ENCODE peak calls at places on chromosome 20, in eight cellular contexts. One of them, this sample, is unnamed.

GRCh38 chr20:24146231-24146634 is 157.7 kb upstream of the GGTLC1 start:
- DNase-seq in heart right ventricle: no peak
- DNase-seq in HFF-Myc: no peak
- DNase-seq in upper lobe of right lung: no peak
- DNase-seq in pancreas: no peak
- DNase-seq in sigmoid colon: no peak
- DNase-seq in CD8-positive, alpha-beta T cell: no peak
- DNase-seq in fibroblast of lung: no peak
- DNase-seq in this sample: no peak

GRCh38 chr20:48923149-48923718 is 1.7 kb downstream of the ARFGEF2 start:
- DNase-seq in heart right ventricle: no peak
- DNase-seq in HFF-Myc: no peak
- DNase-seq in upper lobe of right lung: no peak
- DNase-seq in pancreas: no peak
- DNase-seq in sigmoid colon: no peak
- DNase-seq in CD8-positive, alpha-beta T cell: no peak
- DNase-seq in fibroblast of lung: no peak
- DNase-seq in this sample: no peak

GRCh38 chr20:1651268-1651667 is 6.3 kb downstream of the SIRPG start:
- DNase-seq in heart right ventricle: no peak
- DNase-seq in HFF-Myc: no peak
- DNase-seq in upper lobe of right lung: no peak
- DNase-seq in pancreas: no peak
- DNase-seq in sigmoid colon: no peak
- DNase-seq in CD8-positive, alpha-beta T cell: no peak
- DNase-seq in fibroblast of lung: no peak
- DNase-seq in this sample: no peak

GRCh38 chr20:574297-574942 is 30.8 kb upstream of the CSNK2A1 start:
- DNase-seq in heart right ventricle: peak; percentile 59
- DNase-seq in HFF-Myc: no peak
- DNase-seq in upper lobe of right lung: no peak
- DNase-seq in pancreas: no peak
- DNase-seq in sigmoid colon: no peak
- DNase-seq in CD8-positive, alpha-beta T cell: no peak
- DNase-seq in fibroblast of lung: no peak
- DNase-seq in this sample: no peak

GRCh38 chr20:34088871-34089479 is 23.1 kb downstream of the EIF2S2 start:
- DNase-seq in heart right ventricle: no peak
- DNase-seq in HFF-Myc: no peak
- DNase-seq in upper lobe of right lung: no peak
- DNase-seq in pancreas: no peak
- DNase-seq in sigmoid colon: no peak
- DNase-seq in CD8-positive, alpha-beta T cell: no peak
- DNase-seq in fibroblast of lung: no peak
- DNase-seq in this sample: no peak

GRCh38 chr20:34076952-34077351 is 35.1 kb downstream of the EIF2S2 start:
- DNase-seq in heart right ventricle: no peak
- DNase-seq in HFF-Myc: no peak
- DNase-seq in upper lobe of right lung: no peak
- DNase-seq in pancreas: peak; percentile 67
- DNase-seq in sigmoid colon: no peak
- DNase-seq in CD8-positive, alpha-beta T cell: no peak
- DNase-seq in fibroblast of lung: no peak
- DNase-seq in this sample: no peak

GRCh38 chr20:41696428-41696827 is 78.3 kb upstream of the CHD6 start:
- DNase-seq in heart right ventricle: no peak
- DNase-seq in HFF-Myc: no peak
- DNase-seq in upper lobe of right lung: no peak
- DNase-seq in pancreas: no peak
- DNase-seq in sigmoid colon: no peak
- DNase-seq in CD8-positive, alpha-beta T cell: no peak
- DNase-seq in fibroblast of lung: no peak
- DNase-seq in this sample: no peak

GRCh38 chr20:25025986-25026605 is 31.8 kb downstream of the ACSS1 start:
- DNase-seq in heart right ventricle: no peak
- DNase-seq in HFF-Myc: no peak
- DNase-seq in upper lobe of right lung: peak; percentile 29
- DNase-seq in pancreas: no peak
- DNase-seq in sigmoid colon: peak; percentile 58
- DNase-seq in CD8-positive, alpha-beta T cell: no peak
- DNase-seq in fibroblast of lung: no peak
- DNase-seq in this sample: peak; percentile 33

GRCh38 chr20:39424923-39425678 is 463.0 kb downstream of the DHX35 start:
- DNase-seq in heart right ventricle: no peak
- DNase-seq in HFF-Myc: no peak
- DNase-seq in upper lobe of right lung: no peak
- DNase-seq in pancreas: no peak
- DNase-seq in sigmoid colon: no peak
- DNase-seq in CD8-positive, alpha-beta T cell: no peak
- DNase-seq in fibroblast of lung: no peak
- DNase-seq in this sample: no peak

GRCh38 chr20:39433461-39433860 is 471.3 kb downstream of the DHX35 start:
- DNase-seq in heart right ventricle: no peak
- DNase-seq in HFF-Myc: no peak
- DNase-seq in upper lobe of right lung: no peak
- DNase-seq in pancreas: no peak
- DNase-seq in sigmoid colon: no peak
- DNase-seq in CD8-positive, alpha-beta T cell: no peak
- DNase-seq in fibroblast of lung: no peak
- DNase-seq in this sample: no peak

DNA sequence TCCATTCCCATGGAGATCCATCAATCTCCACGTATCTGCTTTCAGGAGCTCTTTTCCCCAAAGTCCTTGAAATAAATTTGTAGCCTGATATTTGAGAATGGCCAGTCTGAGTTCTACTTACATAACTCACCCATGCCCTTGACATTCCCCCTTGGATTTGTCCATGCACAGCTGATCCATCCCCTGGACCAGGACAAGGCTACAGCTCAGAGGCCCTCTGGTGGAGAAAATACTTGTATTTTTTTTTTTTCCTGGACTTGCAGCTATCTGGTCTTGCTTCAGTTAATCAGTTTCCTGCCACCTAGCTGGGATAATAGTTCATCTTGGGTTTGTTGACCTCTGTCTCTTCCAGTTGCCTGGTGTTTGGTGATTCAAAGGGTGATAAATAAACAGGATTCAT is 467.6 kb downstream of the DHX35 start:
- DNase-seq in heart right ventricle: no peak
- DNase-seq in HFF-Myc: no peak
- DNase-seq in upper lobe of right lung: no peak
- DNase-seq in pancreas: no peak
- DNase-seq in sigmoid colon: no peak
- DNase-seq in CD8-positive, alpha-beta T cell: no peak
- DNase-seq in fibroblast of lung: no peak
- DNase-seq in this sample: no peak
- TF ChIP-seq CTCF in heart right ventricle: peak; percentile 38
- TF ChIP-seq CTCF in HFF-Myc: no peak
- TF ChIP-seq CTCF in upper lobe of right lung: peak; percentile 29
- TF ChIP-seq CTCF in pancreas: no peak
- TF ChIP-seq CTCF in sigmoid colon: no peak
- TF ChIP-seq CTCF in CD8-positive, alpha-beta T cell: no peak
- TF ChIP-seq CTCF in fibroblast of lung: no peak
- TF ChIP-seq CTCF in this sample: peak; percentile 58

GRCh38 chr20:62306440-62307187 is 3.8 kb downstream of the ADRM1 start:
- DNase-seq in heart right ventricle: peak; percentile 11
- DNase-seq in HFF-Myc: no peak
- DNase-seq in upper lobe of right lung: no peak
- DNase-seq in pancreas: peak; percentile 78
- DNase-seq in sigmoid colon: no peak
- DNase-seq in CD8-positive, alpha-beta T cell: no peak
- DNase-seq in fibroblast of lung: no peak
- DNase-seq in this sample: no peak

GRCh38 chr20:62305765-62306431 is 3.1 kb downstream of the ADRM1 start:
- DNase-seq in heart right ventricle: peak; percentile 12
- DNase-seq in HFF-Myc: no peak
- DNase-seq in upper lobe of right lung: no peak
- DNase-seq in pancreas: peak; percentile 79
- DNase-seq in sigmoid colon: no peak
- DNase-seq in CD8-positive, alpha-beta T cell: no peak
- DNase-seq in fibroblast of lung: no peak
- DNase-seq in this sample: no peak

GRCh38 chr20:62303327-62304226 is 780 bp downstream of the ADRM1 start:
- DNase-seq in heart right ventricle: no peak
- DNase-seq in HFF-Myc: no peak
- DNase-seq in upper lobe of right lung: peak; percentile 76
- DNase-seq in pancreas: peak; percentile 86
- DNase-seq in sigmoid colon: peak; percentile 75
- DNase-seq in CD8-positive, alpha-beta T cell: no peak
- DNase-seq in fibroblast of lung: peak; percentile 16
- DNase-seq in this sample: no peak

GRCh38 chr20:62304331-62305148 is 1.7 kb downstream of the ADRM1 start:
- DNase-seq in heart right ventricle: no peak
- DNase-seq in HFF-Myc: no peak
- DNase-seq in upper lobe of right lung: no peak
- DNase-seq in pancreas: peak; percentile 71
- DNase-seq in sigmoid colon: no peak
- DNase-seq in CD8-positive, alpha-beta T cell: no peak
- DNase-seq in fibroblast of lung: no peak
- DNase-seq in this sample: no peak

DNA sequence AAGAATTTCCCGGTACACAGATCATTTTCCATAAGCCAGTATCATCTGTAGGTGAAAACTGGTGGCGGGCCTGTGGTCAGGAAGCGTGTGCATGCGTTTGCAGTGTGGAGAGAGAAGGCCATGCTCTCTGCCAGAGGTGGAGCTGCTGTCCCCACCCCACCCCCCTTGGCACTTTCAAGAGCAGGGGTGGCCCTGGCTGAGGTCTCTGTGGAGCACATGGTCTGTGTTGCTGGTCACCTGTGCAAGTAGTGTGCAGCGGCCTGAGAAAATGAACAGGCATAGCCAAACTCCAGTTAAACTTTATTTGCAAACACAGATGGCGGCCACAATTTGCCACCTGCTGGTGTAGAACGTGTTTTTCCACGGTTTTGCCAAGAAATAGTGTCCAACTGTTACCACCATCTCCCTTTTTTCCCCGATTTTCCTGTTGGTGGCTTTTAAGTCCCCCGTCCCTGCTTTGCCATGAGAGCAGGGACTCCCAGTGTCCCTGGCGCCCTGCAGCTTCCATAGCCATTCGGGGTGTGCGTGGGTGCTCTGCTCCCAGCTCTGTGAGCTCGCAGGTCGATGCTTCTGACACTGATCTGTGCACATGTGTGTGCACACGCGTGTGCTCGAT is 2.5 kb downstream of the ADRM1 start:
- DNase-seq in heart right ventricle: no peak
- DNase-seq in HFF-Myc: no peak
- DNase-seq in upper lobe of right lung: no peak
- DNase-seq in pancreas: peak; percentile 91
- DNase-seq in sigmoid colon: no peak
- DNase-seq in CD8-positive, alpha-beta T cell: no peak
- DNase-seq in fibroblast of lung: no peak
- DNase-seq in this sample: no peak
- H3K4me3 ChIP-seq in heart right ventricle: no peak overlapping the region
- H3K4me3 ChIP-seq in HFF-Myc: peak overlapping the region; percentile 76
- H3K4me3 ChIP-seq in upper lobe of right lung: peak overlapping the region; percentile 83
- H3K4me3 ChIP-seq in pancreas: peak overlapping the region; percentile 85
- H3K4me3 ChIP-seq in sigmoid colon: no peak overlapping the region
- H3K4me3 ChIP-seq in CD8-positive, alpha-beta T cell: no peak overlapping the region
- H3K4me3 ChIP-seq in fibroblast of lung: peak overlapping the region; percentile 85
- H3K4me3 ChIP-seq in this sample: peak overlapping the region; percentile 93

GRCh38 chr20:63216041-63216848 is at the start of gene YTHDF1:
- DNase-seq in heart right ventricle: peak; percentile 97
- DNase-seq in HFF-Myc: peak; percentile 78
- DNase-seq in upper lobe of right lung: peak; percentile 99
- DNase-seq in pancreas: peak; percentile 100
- DNase-seq in sigmoid colon: peak; percentile 98
- DNase-seq in CD8-positive, alpha-beta T cell: peak; percentile 86
- DNase-seq in fibroblast of lung: peak; percentile 90
- DNase-seq in this sample: peak; percentile 95
- TF ChIP-seq CTCF in heart right ventricle: no peak
- TF ChIP-seq CTCF in HFF-Myc: no peak
- TF ChIP-seq CTCF in upper lobe of right lung: no peak
- TF ChIP-seq CTCF in pancreas: no peak
- TF ChIP-seq CTCF in sigmoid colon: no peak
- TF ChIP-seq CTCF in CD8-positive, alpha-beta T cell: no peak
- TF ChIP-seq CTCF in fibroblast of lung: no peak
- TF ChIP-seq CTCF in this sample: peak; percentile 12

GRCh38 chr20:2688041-2688591 is 4.5 kb upstream of the EBF4 start:
- DNase-seq in heart right ventricle: peak; percentile 52
- DNase-seq in HFF-Myc: peak; percentile 4
- DNase-seq in upper lobe of right lung: peak; percentile 76
- DNase-seq in pancreas: no peak
- DNase-seq in sigmoid colon: peak; percentile 70
- DNase-seq in CD8-positive, alpha-beta T cell: peak; percentile 58
- DNase-seq in fibroblast of lung: peak; percentile 16
- DNase-seq in this sample: peak; percentile 54
- H3K4me3 ChIP-seq in heart right ventricle: no peak overlapping the region
- H3K4me3 ChIP-seq in HFF-Myc: no peak overlapping the region
- H3K4me3 ChIP-seq in upper lobe of right lung: no peak overlapping the region
- H3K4me3 ChIP-seq in pancreas: no peak overlapping the region
- H3K4me3 ChIP-seq in sigmoid colon: no peak overlapping the region
- H3K4me3 ChIP-seq in CD8-positive, alpha-beta T cell: no peak overlapping the region
- H3K4me3 ChIP-seq in fibroblast of lung: no peak overlapping the region
- H3K4me3 ChIP-seq in this sample: no peak overlapping the region

This sample was measured in dorsolateral prefrontal cortex.